ENCODE peak calls at places on chromosomes 16 and 17, in four cellular contexts. O, P, F and A are unnamed samples.

GRCh38 chr16:26058326-26058725 is 366.6 kb downstream of the HS3ST4 start:
- DNase-seq in O (no peak), P (no peak), F (no peak), A (no peak)

GRCh38 chr17:16569358-16569712 is 331 bp upstream of the ZNF287 start:
- DNase-seq in O (no peak), P (no peak), F (no peak), A (no peak)

GRCh38 chr17:7034955-7035590 is 742 bp upstream of the SLC16A13 start:
- DNase-seq in O (no peak), P (peak; percentile 74), F (no peak), A (no peak)

GRCh38 chr17:76009447-76009846 is 8.8 kb downstream of the CDK3 start:
- DNase-seq in O (no peak), P (no peak), F (no peak), A (no peak)

GRCh38 chr16:50635505-50636392 is 45.4 kb downstream of the SNX20 start:
- DNase-seq in O (no peak), P (peak; percentile 9), F (peak; percentile 29), A (no peak)

GRCh38 chr17:18877104-18877503 is 19.2 kb downstream of the PRPSAP2 start:
- DNase-seq in O (no peak), P (no peak), F (no peak), A (no peak)

GRCh38 chr16:67989322-67990017 is 9.2 kb upstream of the DPEP3 start:
- DNase-seq in O (no peak), P (no peak), F (no peak), A (no peak)

GRCh38 chr17:81537343-81537855 is 9.2 kb downstream of the FSCN2 start:
- DNase-seq in O (no peak), P (peak; percentile 34), F (peak; percentile 46), A (no peak)

GRCh38 chr16:35691057-35691456 is 2231.6 kb downstream of the TP53TG3F start:
- DNase-seq in O (no peak), P (no peak), F (no peak), A (no peak)

GRCh38 chr17:43372273-43372911 is 26.4 kb upstream of the ARL4D start:
- DNase-seq in O (peak; percentile 47), P (no peak), F (no peak), A (no peak)

GRCh38 chr17:50626037-50626574 is 8.6 kb upstream of the ABCC3 start:
- DNase-seq in O (peak; percentile 80), P (peak; percentile 69), F (peak; percentile 89), A (peak; percentile 46)

GRCh38 chr16:7513429-7513828 is 180.8 kb downstream of the RBFOX1 start:
- DNase-seq in O (no peak), P (peak; percentile 0), F (peak; percentile 8), A (no peak)

GRCh38 chr16:11296351-11296705 is 15.2 kb upstream of the PRM1 start:
- DNase-seq in O (no peak), P (no peak), F (no peak), A (no peak)

GRCh38 chr17:27755706-27756466 is 44.4 kb downstream of the NOS2 start:
- DNase-seq in O (no peak), P (no peak), F (no peak), A (no peak)

GRCh38 chr17:27889711-27890251 is 3.4 kb downstream of the LYRM9 start:
- DNase-seq in O (no peak), P (no peak), F (no peak), A (no peak)

GRCh38 chr17:29133146-29133713 is 47.0 kb downstream of the MYO18A start:
- DNase-seq in O (peak; percentile 70), P (no peak), F (no peak), A (no peak)

GRCh38 chr17:80254396-80255241 is 6.0 kb upstream of the RNF213 start:
- DNase-seq in O (no peak), P (peak; percentile 97), F (no peak), A (peak; percentile 34)

GRCh38 chr16:74169687-74170522 is 126.7 kb upstream of the PSMD7 start:
- DNase-seq in O (no peak), P (no peak), F (no peak), A (no peak)

GRCh38 chr17:80445152-80446110 is 30.5 kb downstream of the ENDOV start:
- DNase-seq in O (no peak), P (no peak), F (no peak), A (no peak)

GRCh38 chr17:261640-262039 is 80.2 kb upstream of the DOC2B start:
- DNase-seq in O (no peak), P (no peak), F (no peak), A (no peak)

GRCh38 chr16:13306153-13306552 is 404.8 kb downstream of the SHISA9 start:
- DNase-seq in O (no peak), P (no peak), F (no peak), A (no peak)

GRCh38 chr16:58038219-58038641 is 12.7 kb downstream of the MMP15 start:
- DNase-seq in O (no peak), P (no peak), F (no peak), A (no peak)

GRCh38 chr16:56362057-56362655 is 63.2 kb downstream of the AMFR start:
- DNase-seq in O (no peak), P (no peak), F (no peak), A (no peak)

GRCh38 chr16:79607587-79607986 is 7.0 kb upstream of the MAF start:
- DNase-seq in O (no peak), P (no peak), F (no peak), A (no peak)

GRCh38 chr16:23570992-23571632 is 13.6 kb downstream of the UBFD1 start:
- DNase-seq in O (no peak), P (no peak), F (no peak), A (no peak)

GRCh38 chr16:19227643-19228042 is 57.9 kb upstream of the CLEC19A start:
- DNase-seq in O (no peak), P (no peak), F (no peak), A (no peak)